ENCODE peak calls at places on chromosomes 3 and 15, in four cellular contexts. X is HepG2, J is H1, Q is K562. S is an unnamed sample.

GRCh38 chr3:183328164-183328563 is 75.1 kb downstream of the B3GNT5 start:
- DNase-seq in Q (no peak), X (no peak), J (no peak), S (no peak)

GRCh38 chr3:156483426-156483825 is 71.5 kb downstream of the SSR3 start:
- DNase-seq in X (no peak), Q (peak; percentile 51), J (no peak), S (peak; percentile 76)

GRCh38 chr15:29937956-29938355 is 115.7 kb upstream of the TJP1 start:
- DNase-seq in Q (no peak), J (no peak), X (no peak), S (no peak)

GRCh38 chr3:183966361-183966791 is 51.3 kb downstream of the ABCC5 start:
- DNase-seq in X (no peak), Q (no peak), J (no peak), S (no peak)

GRCh38 chr3:28322464-28322863 is 26.1 kb upstream of the ZCWPW2 start:
- DNase-seq in Q (no peak), X (no peak), J (no peak), S (no peak)

GRCh38 chr3:157438371-157438735 is 1.7 kb downstream of the PTX3 start:
- DNase-seq in X (no peak), J (no peak), Q (no peak), S (no peak)

GRCh38 chr3:102106421-102107097 is 257.2 kb downstream of the NFKBIZ start:
- DNase-seq in Q (no peak), J (no peak), X (no peak), S (no peak)

GRCh38 chr15:76678766-76679165 is 226.4 kb downstream of the SCAPER start:
- DNase-seq in J (no peak), Q (no peak), X (no peak), S (no peak)

GRCh38 chr3:9007928-9008327 is 44.7 kb upstream of the RAD18 start:
- DNase-seq in Q (no peak), X (no peak), J (no peak), S (no peak)

GRCh38 chr3:194003128-194004057 is 132.6 kb upstream of the HES1 start:
- DNase-seq in Q (peak; percentile 97), J (peak; percentile 41), X (peak; percentile 47), S (peak; percentile 11)

GRCh38 chr3:4836516-4836915 is 142.7 kb upstream of the BHLHE40 start:
- DNase-seq in Q (no peak), X (no peak), J (no peak), S (no peak)

GRCh38 chr3:101574388-101575156 is 592 bp downstream of the PCNP start:
- DNase-seq in Q (peak; percentile 57), X (peak; percentile 35), J (no peak), S (peak; percentile 2)

GRCh38 chr3:11567516-11568467 is 75.9 kb downstream of the VGLL4 start:
- DNase-seq in Q (no peak), J (no peak), X (no peak), S (no peak)

GRCh38 chr3:182818296-182818978 is 25.1 kb downstream of the ATP11B start:
- DNase-seq in X (no peak), J (no peak), Q (no peak), S (no peak)

GRCh38 chr3:4795905-4796304 is 183.3 kb upstream of the BHLHE40 start:
- DNase-seq in X (no peak), J (no peak), Q (no peak), S (no peak)

GRCh38 chr15:29083858-29084257 is 185.8 kb downstream of the NSMCE3 start:
- DNase-seq in Q (no peak), X (no peak), J (no peak), S (no peak)

GRCh38 chr3:156382458-156383346 is 172.2 kb downstream of the SSR3 start:
- DNase-seq in X (peak; percentile 24), Q (peak; percentile 61), J (no peak), S (no peak)

GRCh38 chr3:64363842-64364241 is 138.6 kb upstream of the PRICKLE2 start:
- DNase-seq in X (no peak), Q (no peak), J (no peak), S (no peak)

GRCh38 chr15:52620496-52620895 is 51.7 kb upstream of the ARPP19 start:
- DNase-seq in J (no peak), X (no peak), Q (no peak), S (no peak)

GRCh38 chr3:170614214-170614966 is 28.5 kb upstream of the SLC7A14 start:
- DNase-seq in J (no peak), X (no peak), Q (no peak), S (no peak)

GRCh38 chr3:181631901-181632300 is 79.8 kb upstream of the SOX2 start:
- DNase-seq in Q (no peak), J (no peak), X (no peak), S (no peak)
- TF ChIP-seq GABPA in Q (no peak), J (no peak), X (no peak), S (no peak)

DNA sequence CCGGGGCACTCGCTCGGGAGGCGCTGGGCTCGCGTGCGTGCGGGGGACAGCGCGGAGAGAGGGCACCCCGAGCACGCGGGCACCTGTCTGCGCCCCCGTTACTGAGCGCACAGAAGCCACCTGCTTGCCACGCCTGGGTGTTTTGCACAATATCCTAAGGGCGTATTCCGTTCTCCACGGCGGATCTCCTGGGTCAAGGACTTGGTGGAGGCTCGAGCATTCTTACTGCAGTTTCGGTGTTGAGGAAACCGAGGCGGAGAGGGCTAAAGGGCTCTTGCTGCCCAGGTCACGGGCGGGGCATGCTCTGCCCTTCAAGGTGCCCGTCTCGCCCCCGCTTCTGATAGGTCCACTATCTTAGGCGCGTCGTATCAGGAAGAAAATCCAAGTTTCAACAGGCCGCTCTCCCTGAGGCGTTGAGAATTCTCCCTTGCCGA is 526 bp downstream of the GPD1L start:
- DNase-seq in Q (no peak), X (no peak), J (no peak), S (no peak)
- TF ChIP-seq CREB1 in Q (no peak), X (no peak), J (no peak), S (no peak)

GRCh38 chr3:13039286-13039896 is 33.8 kb downstream of the IQSEC1 start:
- DNase-seq in J (no peak), X (no peak), Q (no peak), S (no peak)
- TF ChIP-seq ZNF274 in J (no peak), X (no peak), Q (no peak), S (no peak)

GRCh38 chr3:46943237-46944187 is 33.0 kb downstream of the CCDC12 start:
- DNase-seq in Q (no peak), X (peak; percentile 94), J (no peak), S (no peak)
- TF ChIP-seq GABPA in Q (no peak), X (no peak), J (no peak), S (no peak)

GRCh38 chr3:55790596-55791350 is 303.7 kb upstream of the WNT5A start:
- DNase-seq in Q (no peak), X (no peak), J (no peak), S (no peak)

GRCh38 chr3:55795296-55795695 is 308.2 kb upstream of the WNT5A start:
- DNase-seq in J (no peak), Q (no peak), X (no peak), S (no peak)

GRCh38 chr3:55795736-55796135 is 308.6 kb upstream of the WNT5A start:
- DNase-seq in J (no peak), X (peak; percentile 22), Q (no peak), S (no peak)

GRCh38 chr3:55789516-55789915 is 302.4 kb upstream of the WNT5A start:
- DNase-seq in J (no peak), Q (no peak), X (no peak), S (no peak)

GRCh38 chr3:55792010-55792409 is 304.9 kb upstream of the WNT5A start:
- DNase-seq in Q (no peak), J (no peak), X (no peak), S (no peak)
- TF ChIP-seq CREB1 in Q (no peak), J (no peak), X (no peak), S (no peak)

GRCh38 chr3:146589899-146590508 is 15.1 kb downstream of the PLSCR5 start:
- DNase-seq in J (no peak), X (peak; percentile 52), Q (peak; percentile 46), S (no peak)
- TF ChIP-seq ZNF274 in J (no peak), X (no peak), Q (no peak), S (no peak)

GRCh38 chr3:86269364-86270155 is 721.4 kb downstream of the VGLL3 start:
- DNase-seq in J (no peak), X (peak; percentile 70), Q (no peak), S (no peak)
- TF ChIP-seq GABPA in J (no peak), X (no peak), Q (no peak), S (no peak)

GRCh38 chr15:70033529-70034140 is 64.1 kb downstream of the TLE3 start:
- DNase-seq in Q (no peak), J (no peak), X (no peak), S (no peak)
- TF ChIP-seq CREB1 in Q (no peak), J (no peak), X (no peak), S (no peak)

S was measured in GM12878.